ENCODE peak calls at places on chromosomes 3 and 15, in eight cellular contexts. E, P, D, O, K, B, Q and S are unnamed samples.

GRCh38 chr15:40693904-40694705 is 869 bp upstream of the RAD51 start:
- DNase-seq in K (no peak), D (no peak), P (no peak), E (no peak), O (no peak), Q (no peak), B (no peak), S (no peak)

GRCh38 chr3:4290272-4290893 is 12.8 kb upstream of the SETMAR start:
- DNase-seq in B (no peak), P (no peak), D (no peak), E (peak), K (no peak), O (peak), Q (no peak), S (no peak)

GRCh38 chr3:11349466-11349865 is 77.3 kb downstream of the ATG7 start:
- DNase-seq in B (no peak), P (no peak), E (no peak), Q (no peak), D (no peak), K (no peak), O (no peak), S (peak)

GRCh38 chr3:129486057-129487035 is 42.1 kb upstream of the RHO start:
- DNase-seq in K (peak), B (no peak), O (peak), E (no peak), P (no peak), Q (no peak), D (no peak), S (peak)

GRCh38 chr3:123099331-123100191 is 32.7 kb downstream of the PDIA5 start:
- DNase-seq in E (no peak), K (no peak), D (no peak), B (no peak), O (no peak), P (no peak), Q (no peak), S (no peak)

GRCh38 chr15:80152896-80153876 is at the start of gene FAH:
- DNase-seq in O (peak), D (peak), Q (peak), B (peak), E (peak), K (no peak), P (no peak), S (no peak)

GRCh38 chr15:89749059-89749458 is 2.0 kb downstream of the MESP1 start:
- DNase-seq in Q (no peak), E (peak), K (no peak), P (no peak), O (no peak), B (no peak), D (no peak), S (no peak)

GRCh38 chr3:99767341-99767740 is 50.3 kb upstream of the CMSS1 start:
- DNase-seq in D (no peak), E (no peak), P (no peak), Q (no peak), B (no peak), K (no peak), O (peak), S (no peak)

GRCh38 chr3:142270407-142270806 is 45.0 kb upstream of the GK5 start:
- DNase-seq in B (no peak), O (peak), P (no peak), K (no peak), D (no peak), E (no peak), Q (no peak), S (no peak)

GRCh38 chr15:37103475-37104071 is 3.2 kb upstream of the MEIS2 start:
- DNase-seq in E (no peak), B (peak), P (peak), D (no peak), O (no peak), K (no peak), Q (no peak), S (no peak)

GRCh38 chr15:86608461-86608860 is 528.8 kb downstream of the AGBL1 start:
- DNase-seq in O (no peak), K (no peak), Q (no peak), B (no peak), P (no peak), D (peak), E (no peak), S (no peak)

GRCh38 chr15:83300826-83301225 is 16.4 kb upstream of the BNC1 start:
- DNase-seq in D (no peak), K (no peak), P (no peak), O (peak), B (no peak), E (no peak), Q (no peak), S (no peak)

GRCh38 chr15:34373951-34374350 is 7.0 kb upstream of the LPCAT4 start:
- DNase-seq in B (no peak), E (no peak), D (no peak), P (no peak), Q (no peak), O (no peak), K (no peak), S (no peak)

GRCh38 chr3:126110431-126111125 is 26.7 kb upstream of the SLC41A3 start:
- DNase-seq in K (no peak), D (no peak), B (peak), O (no peak), Q (peak), E (no peak), P (no peak), S (no peak)

GRCh38 chr3:37985637-37986320 is 4.8 kb upstream of the VILL start:
- DNase-seq in P (no peak), O (no peak), E (peak), Q (no peak), B (no peak), D (peak), K (no peak), S (no peak)

GRCh38 chr3:60294181-60294580 is 957.1 kb downstream of the FHIT start:
- DNase-seq in Q (no peak), D (no peak), B (no peak), P (no peak), O (peak), K (peak), E (no peak), S (no peak)

GRCh38 chr3:123605789-123606234 is 21.0 kb upstream of the HACD2 start:
- DNase-seq in P (no peak), B (no peak), O (peak), D (no peak), E (no peak), Q (no peak), K (no peak), S (no peak)

GRCh38 chr15:74399100-74399499 is 31.7 kb upstream of the CYP11A1 start:
- DNase-seq in E (no peak), O (no peak), Q (no peak), P (no peak), K (no peak), B (no peak), D (no peak), S (no peak)

GRCh38 chr3:160413613-160414248 is 14.3 kb downstream of the SMC4 start:
- DNase-seq in D (no peak), E (peak), P (peak), O (peak), Q (peak), K (peak), B (no peak), S (no peak)

GRCh38 chr3:94360982-94361381 is 298.1 kb downstream of the NSUN3 start:
- DNase-seq in K (no peak), E (peak), D (no peak), O (peak), B (no peak), P (peak), Q (peak), S (no peak)

GRCh38 chr3:62167566-62168262 is 205.6 kb downstream of the FEZF2 start:
- DNase-seq in D (no peak), O (peak), Q (no peak), E (no peak), B (peak), P (no peak), K (no peak), S (no peak)

GRCh38 chr3:195709676-195710085 is 11.1 kb upstream of the MUC20 start:
- DNase-seq in O (no peak), Q (no peak), B (no peak), E (no peak), P (no peak), K (no peak), D (no peak), S (no peak)

GRCh38 chr3:39260957-39261356 is 18.9 kb downstream of the CX3CR1 start:
- DNase-seq in O (peak), E (peak), B (peak), P (peak), D (peak), K (peak), Q (peak), S (peak)

GRCh38 chr3:29972594-29972993 is 633.8 kb upstream of the TGFBR2 start:
- DNase-seq in O (peak), D (no peak), P (no peak), Q (no peak), E (no peak), K (peak), B (no peak), S (peak)

GRCh38 chr15:78415284-78415683 is 22.7 kb upstream of the IREB2 start:
- DNase-seq in E (no peak), B (no peak), D (no peak), Q (no peak), K (no peak), O (peak), P (no peak), S (no peak)

GRCh38 chr3:1365528-1365927 is 272.7 kb downstream of the CNTN6 start:
- DNase-seq in O (no peak), P (no peak), E (no peak), K (no peak), Q (no peak), B (no peak), D (no peak), S (no peak)

GRCh38 chr3:47984089-47984759 is 32.0 kb downstream of the MAP4 start:
- DNase-seq in B (no peak), K (peak), E (no peak), P (no peak), D (no peak), O (peak), Q (no peak), S (peak)

GRCh38 chr15:55737373-55737772 is 5.6 kb downstream of the PRTG start:
- DNase-seq in P (no peak), O (no peak), K (no peak), D (no peak), B (no peak), Q (no peak), E (no peak), S (no peak)

GRCh38 chr3:132256984-132257383 is 60.2 kb upstream of the ACP3 start:
- DNase-seq in E (peak), K (peak), D (no peak), P (no peak), O (peak), B (no peak), Q (peak), S (no peak)
- TF ChIP-seq CTCF in E (peak), K (peak), D (peak), P (peak), O (peak), B (peak), Q (no peak), S (peak)

GRCh38 chr3:138328341-138328740 is 1.3 kb downstream of the NME9 start:
- DNase-seq in K (no peak), E (no peak), O (peak), B (no peak), P (no peak), Q (no peak), D (no peak), S (no peak)

GRCh38 chr3:138327831-138328230 is 1.8 kb downstream of the NME9 start:
- DNase-seq in P (no peak), D (no peak), E (no peak), B (no peak), O (no peak), K (no peak), Q (no peak), S (no peak)

GRCh38 chr3:138329127-138329983 is at the start of gene NME9:
- DNase-seq in Q (peak), D (peak), B (peak), P (peak), K (peak), E (peak), O (peak), S (no peak)

GRCh38 chr3:138331143-138331894 is 1.7 kb upstream of the NME9 start:
- DNase-seq in D (peak), E (no peak), O (peak), B (no peak), Q (no peak), P (no peak), K (no peak), S (no peak)

GRCh38 chr3:138329984-138330293 is 288 bp upstream of the NME9 start:
- DNase-seq in P (no peak), B (no peak), K (no peak), O (no peak), E (no peak), D (no peak), Q (no peak), S (no peak)
- H3K4me3 ChIP-seq in P (peak), B (peak), K (peak), O (peak), E (peak), D (peak), Q (peak), S (peak)

GRCh38 chr15:26179906-26180305 is 316.8 kb upstream of the ATP10A start:
- DNase-seq in O (no peak), K (no peak), D (no peak), Q (no peak), B (no peak), P (no peak), E (no peak), S (no peak)
- TF ChIP-seq CTCF in O (no peak), K (no peak), D (no peak), Q (no peak), B (peak), P (no peak), E (no peak), S (no peak)

GRCh38 chr3:193997228-193998192 is 138.4 kb upstream of the HES1 start:
- DNase-seq in D (peak), Q (no peak), K (no peak), P (peak), B (no peak), E (no peak), O (no peak), S (no peak)
- H3K4me3 ChIP-seq in D (no peak), Q (no peak), K (no peak), P (no peak), B (no peak), E (no peak), O (no peak), S (no peak)

DNA sequence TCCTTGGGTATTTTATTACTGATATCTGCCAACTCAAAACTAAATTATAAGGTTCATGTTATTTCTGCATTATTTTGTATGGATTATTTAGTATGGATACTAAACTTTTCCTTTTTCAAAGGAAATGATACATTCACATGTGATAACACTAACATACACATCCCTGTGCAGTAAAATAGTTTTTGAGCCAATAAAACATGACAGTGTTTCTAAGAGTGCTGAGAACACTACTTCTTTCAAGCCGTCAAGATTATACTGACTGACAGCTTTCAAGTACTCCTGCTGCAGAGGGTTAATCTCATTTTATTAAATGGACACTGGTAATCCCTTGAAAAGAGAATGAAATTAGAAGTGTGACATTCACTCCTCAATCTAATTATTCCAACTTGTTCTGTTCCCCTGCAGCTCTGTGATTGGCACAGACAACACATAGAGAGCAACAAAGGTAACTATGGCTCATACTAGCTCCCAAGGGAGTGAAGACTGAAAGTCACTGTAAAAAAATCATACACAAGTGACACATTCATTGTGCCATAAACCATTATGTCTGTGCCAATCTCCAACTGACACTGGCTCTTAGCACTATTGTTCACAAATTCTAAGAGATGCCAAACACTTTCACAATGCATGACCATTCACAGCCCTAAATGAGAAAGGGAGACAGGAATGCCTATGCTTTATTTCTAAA is 468.6 kb downstream of the SHQ1 start:
- DNase-seq in O (peak), Q (no peak), K (no peak), E (no peak), B (no peak), P (no peak), D (no peak), S (no peak)
- TF ChIP-seq CTCF in O (no peak), Q (no peak), K (no peak), E (no peak), B (no peak), P (no peak), D (no peak), S (no peak)

DNA sequence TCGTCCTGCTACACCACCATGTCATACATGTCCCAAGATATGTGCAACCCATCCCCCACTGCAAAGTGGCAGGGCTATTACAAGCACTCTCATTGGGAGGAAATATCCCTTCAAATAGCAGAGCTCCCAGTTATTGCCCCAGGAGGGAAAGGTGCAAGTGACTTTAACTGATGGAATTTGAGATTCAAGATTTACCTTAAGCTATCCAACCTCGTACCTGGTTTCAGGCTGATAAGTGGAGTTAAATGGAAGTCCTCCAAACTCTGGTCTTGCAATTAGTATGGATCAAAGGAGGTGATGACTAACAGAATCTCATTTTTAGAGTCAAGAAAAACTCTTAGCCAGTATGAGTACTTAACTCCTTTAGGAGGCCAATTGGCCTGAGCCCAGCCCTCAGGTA is 2.1 kb downstream of the SLCO2A1 start:
- DNase-seq in B (no peak), D (no peak), E (no peak), Q (no peak), K (no peak), P (no peak), O (no peak), S (no peak)
- H3K4me3 ChIP-seq in B (peak), D (no peak), E (no peak), Q (no peak), K (no peak), P (no peak), O (no peak), S (no peak)

DNA sequence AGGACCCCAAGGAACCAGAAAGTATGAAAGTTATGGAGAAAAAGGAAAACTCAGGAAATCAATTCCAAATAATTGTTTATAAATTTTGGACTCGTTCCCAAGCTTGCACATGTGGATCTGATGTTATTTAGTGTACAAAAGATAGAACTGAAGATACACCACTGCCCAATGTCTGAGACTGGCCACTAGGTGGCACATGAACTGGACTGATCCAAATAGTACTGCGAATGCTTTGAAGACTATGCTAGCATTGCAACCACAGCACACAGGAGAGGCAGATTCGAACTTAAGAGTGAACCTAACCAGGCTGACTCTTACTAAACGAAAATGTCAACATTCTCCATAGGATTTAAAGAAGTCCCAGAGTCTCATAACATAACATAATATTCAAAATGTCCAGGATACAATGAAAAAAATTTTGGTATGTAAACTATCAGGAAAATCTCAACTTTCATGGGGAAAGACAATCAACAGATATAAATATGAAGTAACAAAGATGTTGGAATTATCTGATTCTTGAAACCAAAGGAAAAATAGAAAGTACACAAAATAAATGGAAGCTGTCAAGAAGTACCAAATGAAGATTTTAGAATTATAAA is 596.7 kb downstream of the FGF12 start:
- DNase-seq in P (peak), E (peak), K (no peak), B (no peak), D (peak), O (peak), Q (no peak), S (no peak)
- TF ChIP-seq CTCF in P (peak), E (peak), K (peak), B (peak), D (peak), O (peak), Q (no peak), S (peak)

DNA sequence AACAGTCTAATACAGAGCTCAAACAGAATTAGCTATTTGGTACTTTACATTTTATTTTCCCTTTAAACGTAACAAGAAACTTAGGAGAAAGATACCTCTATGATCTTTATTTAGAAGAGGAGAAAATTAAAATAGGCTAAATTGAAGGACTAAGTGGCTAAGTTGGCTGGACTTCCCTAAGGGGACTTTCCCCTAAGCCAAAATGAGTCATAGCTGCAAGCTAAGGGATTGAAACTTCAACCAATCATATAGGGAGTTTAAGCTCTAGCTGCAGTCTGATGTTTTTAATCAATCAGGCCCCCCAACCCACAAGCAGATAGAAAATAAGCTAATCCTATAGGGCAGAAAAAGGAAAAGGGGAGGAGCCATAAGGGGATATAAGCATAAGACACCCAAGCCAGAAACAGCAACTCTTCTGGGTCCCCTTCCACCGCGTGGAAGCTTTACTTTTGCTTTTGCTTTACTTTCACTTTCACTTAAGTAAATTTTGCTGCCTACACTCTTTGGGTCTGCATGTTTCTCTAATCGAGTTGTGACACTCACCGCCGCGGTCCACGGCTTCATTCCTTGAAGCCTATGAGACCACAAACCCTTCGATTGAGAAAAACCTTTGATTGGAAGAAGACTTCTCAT is 1108.5 kb upstream of the EPHA6 start:
- DNase-seq in P (no peak), B (no peak), E (no peak), D (no peak), K (no peak), O (peak), Q (no peak), S (no peak)
- H3K4me3 ChIP-seq in P (no peak), B (peak), E (no peak), D (no peak), K (no peak), O (no peak), Q (no peak), S (no peak)

GRCh38 chr3:118729546-118729945 is 305.1 kb downstream of the IGSF11 start:
- DNase-seq in Q (no peak), E (no peak), O (no peak), P (no peak), B (no peak), D (no peak), K (no peak), S (no peak)
- TF ChIP-seq CTCF in Q (no peak), E (no peak), O (no peak), P (no peak), B (no peak), D (no peak), K (no peak), S (no peak)